ENCODE peak calls at places on chromosomes 7 and 10, in five cellular contexts. One of them, this sample, is unnamed.

GRCh38 chr10:21315321-21316220 is 209.9 kb downstream of the SKIDA1 start:
- DNase-seq in memory B cell: no peak
- DNase-seq in effector CD4-positive, alpha-beta T cell: no peak
- DNase-seq in A549: peak
- DNase-seq in CD8-positive, alpha-beta T cell: no peak
- DNase-seq in this sample: no peak

GRCh38 chr7:129785457-129786178 is 167.1 kb downstream of the UBE2H start:
- DNase-seq in memory B cell: no peak
- DNase-seq in effector CD4-positive, alpha-beta T cell: no peak
- DNase-seq in A549: no peak
- DNase-seq in CD8-positive, alpha-beta T cell: no peak
- DNase-seq in this sample: no peak

GRCh38 chr10:80462986-80463741 is 9.1 kb downstream of the TSPAN14 start:
- DNase-seq in memory B cell: no peak
- DNase-seq in effector CD4-positive, alpha-beta T cell: no peak
- DNase-seq in A549: no peak
- DNase-seq in CD8-positive, alpha-beta T cell: no peak
- DNase-seq in this sample: no peak

GRCh38 chr10:51669041-51669440 is 30.4 kb downstream of the CSTF2T start:
- DNase-seq in memory B cell: no peak
- DNase-seq in effector CD4-positive, alpha-beta T cell: no peak
- DNase-seq in A549: no peak
- DNase-seq in CD8-positive, alpha-beta T cell: no peak
- DNase-seq in this sample: no peak

GRCh38 chr10:30639946-30640786 is 10.6 kb upstream of the LYZL2 start:
- DNase-seq in memory B cell: peak
- DNase-seq in effector CD4-positive, alpha-beta T cell: peak
- DNase-seq in A549: peak
- DNase-seq in CD8-positive, alpha-beta T cell: no peak
- DNase-seq in this sample: peak

GRCh38 chr10:36621346-36621745 is 504.1 kb upstream of the ANKRD30A start:
- DNase-seq in memory B cell: no peak
- DNase-seq in effector CD4-positive, alpha-beta T cell: no peak
- DNase-seq in A549: no peak
- DNase-seq in CD8-positive, alpha-beta T cell: no peak
- DNase-seq in this sample: no peak

GRCh38 chr10:82668266-82668665 is 793.3 kb downstream of the NRG3 start:
- DNase-seq in memory B cell: no peak
- DNase-seq in effector CD4-positive, alpha-beta T cell: no peak
- DNase-seq in A549: no peak
- DNase-seq in CD8-positive, alpha-beta T cell: no peak
- DNase-seq in this sample: no peak

GRCh38 chr10:5570007-5570655 is 45.4 kb downstream of the CALML3 start:
- DNase-seq in memory B cell: no peak
- DNase-seq in effector CD4-positive, alpha-beta T cell: no peak
- DNase-seq in A549: no peak
- DNase-seq in CD8-positive, alpha-beta T cell: no peak
- DNase-seq in this sample: no peak

GRCh38 chr10:131017566-131018285 is 293.8 kb downstream of the TCERG1L start:
- DNase-seq in memory B cell: no peak
- DNase-seq in effector CD4-positive, alpha-beta T cell: no peak
- DNase-seq in A549: no peak
- DNase-seq in CD8-positive, alpha-beta T cell: no peak
- DNase-seq in this sample: no peak

This sample was measured in immature natural killer cell.